ENCODE peak calls at places on chromosomes 1 and 21, in ten cellular contexts. B, Z, F, H, K, P, J, R, E and S are unnamed samples.

GRCh38 chr21:35323947-35324346 is 274.8 kb upstream of the RUNX1 start:
- DNase-seq in Z (peak; percentile 39), B (peak; percentile 68), F (no peak), P (no peak), E (peak; percentile 63), H (no peak), R (no peak), K (no peak), J (no peak), S (no peak)

GRCh38 chr1:217115404-217116380 is 392.5 kb upstream of the ESRRG start:
- DNase-seq in F (no peak), Z (no peak), P (no peak), E (no peak), R (no peak), J (peak; percentile 19), K (no peak), H (no peak), B (no peak), S (no peak)

GRCh38 chr1:210250998-210251679 is 18.5 kb downstream of the SERTAD4 start:
- DNase-seq in K (no peak), Z (peak; percentile 59), F (no peak), H (peak; percentile 15), P (peak; percentile 33), B (peak; percentile 79), E (peak; percentile 60), R (no peak), J (peak; percentile 70), S (peak; percentile 79)

GRCh38 chr1:54273092-54273836 is 73.3 kb downstream of the MRPL37 start:
- DNase-seq in Z (peak; percentile 48), H (no peak), E (peak; percentile 85), F (peak; percentile 98), K (no peak), B (peak; percentile 97), R (peak; percentile 61), J (no peak), P (no peak), S (no peak)

GRCh38 chr1:240136402-240136801 is 44.7 kb downstream of the FMN2 start:
- DNase-seq in F (no peak), E (no peak), P (no peak), J (no peak), K (no peak), B (no peak), H (no peak), R (no peak), Z (no peak), S (no peak)

GRCh38 chr1:109935451-109935900 is 24.8 kb downstream of the CSF1 start:
- DNase-seq in K (no peak), R (no peak), P (no peak), F (no peak), J (no peak), B (no peak), Z (peak; percentile 91), E (no peak), H (no peak), S (peak; percentile 86)

GRCh38 chr1:38919075-38919474 is 22.6 kb downstream of the RHBDL2 start:
- DNase-seq in P (no peak), B (no peak), K (no peak), E (no peak), F (no peak), Z (no peak), H (no peak), R (no peak), J (no peak), S (peak; percentile 34)

GRCh38 chr1:150748859-150749719 is 16.5 kb downstream of the CTSS start:
- DNase-seq in R (no peak), K (no peak), H (no peak), B (no peak), Z (peak; percentile 27), P (no peak), J (peak; percentile 5), E (no peak), F (no peak), S (no peak)

GRCh38 chr1:91557039-91557690 is 56.5 kb downstream of the CDC7 start:
- DNase-seq in E (no peak), B (no peak), K (no peak), R (no peak), J (no peak), H (no peak), F (no peak), P (no peak), Z (no peak), S (no peak)

GRCh38 chr1:3675436-3675835 is 23.1 kb downstream of the TP73 start:
- DNase-seq in Z (no peak), B (no peak), F (no peak), E (no peak), K (peak; percentile 81), J (no peak), P (no peak), H (no peak), R (no peak), S (no peak)

GRCh38 chr1:3674100-3675094 is 22.1 kb downstream of the TP73 start:
- DNase-seq in H (no peak), B (no peak), R (no peak), K (peak; percentile 76), F (no peak), Z (no peak), E (no peak), P (no peak), J (no peak), S (peak; percentile 32)

GRCh38 chr1:3672231-3672970 is 20.1 kb downstream of the TP73 start:
- DNase-seq in B (no peak), H (no peak), E (no peak), P (no peak), K (peak; percentile 74), Z (no peak), R (no peak), F (no peak), J (no peak), S (no peak)

GRCh38 chr1:3672971-3673361 is 20.6 kb downstream of the TP73 start:
- DNase-seq in H (no peak), B (no peak), J (no peak), E (no peak), K (no peak), R (no peak), P (no peak), Z (no peak), F (no peak), S (no peak)

DNA sequence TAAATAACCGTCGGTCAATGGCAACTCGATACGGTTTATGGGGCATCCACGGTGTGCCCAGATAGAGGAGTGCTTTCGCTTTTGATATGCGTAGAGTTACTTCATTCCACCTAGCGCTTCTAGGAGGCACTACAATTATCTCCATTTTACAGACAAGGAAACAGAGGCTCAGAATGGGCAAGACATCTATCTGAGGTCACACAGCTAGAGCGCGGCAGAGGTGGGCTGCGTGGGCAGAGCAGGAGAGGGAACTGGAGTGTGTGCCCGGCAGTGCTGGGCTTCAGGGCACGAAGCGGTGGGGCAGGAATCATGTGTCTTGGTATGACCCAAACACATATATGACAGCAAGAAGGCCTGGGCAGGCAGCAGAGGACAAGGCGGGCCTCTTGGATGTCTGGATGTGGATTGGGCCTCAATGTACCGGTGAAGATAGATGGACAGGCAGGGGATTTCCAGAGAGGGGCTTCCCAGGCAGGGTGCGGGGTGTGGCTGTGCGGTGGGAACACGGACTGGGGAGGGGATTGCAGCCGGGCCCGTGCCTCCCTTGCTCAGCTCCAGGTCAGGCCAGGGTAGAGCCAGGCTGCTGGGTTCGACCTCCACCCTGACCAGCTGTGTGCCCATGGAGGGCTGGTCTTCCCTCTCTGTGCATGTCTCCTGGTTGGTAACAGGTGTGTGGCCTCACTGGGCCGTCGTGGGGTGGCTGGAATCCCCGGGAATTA is 21.2 kb downstream of the TP73 start:
- DNase-seq in H (no peak), F (no peak), B (no peak), P (no peak), R (no peak), K (peak; percentile 76), Z (no peak), J (no peak), E (no peak), S (no peak)
- TF ChIP-seq CTCF in H (no peak), F (no peak), B (no peak), P (no peak), R (no peak), K (no peak), Z (no peak), J (no peak), E (no peak), S (no peak)

DNA sequence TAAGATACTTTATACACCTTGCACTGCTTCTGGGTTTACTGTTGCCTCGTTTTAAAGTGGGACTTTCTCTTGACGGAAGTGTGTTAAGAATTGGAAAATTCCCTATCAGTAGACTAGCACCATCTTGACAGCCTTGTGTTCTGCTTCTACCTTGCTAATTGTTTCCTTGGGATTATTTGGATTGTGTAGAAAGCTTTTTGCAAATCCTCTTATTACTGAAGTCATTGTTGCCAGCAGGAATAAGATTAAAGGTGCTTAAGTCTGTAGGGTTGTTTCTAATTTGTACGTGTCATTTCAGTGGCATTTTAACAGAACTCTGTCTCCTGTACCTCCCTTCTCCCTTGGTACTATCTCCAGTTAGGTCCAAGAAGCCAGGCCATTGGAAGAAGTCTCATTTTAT is 107.6 kb downstream of the POU2F1 start:
- DNase-seq in K (no peak), E (no peak), R (no peak), H (no peak), P (no peak), J (no peak), B (no peak), F (no peak), Z (no peak), S (no peak)
- H3K4me1 ChIP-seq in K (peaks cover 5% of the 10 kb centered on the region), E (no peaks in the 10 kb centered on the region), R (peaks cover 24% of the 10 kb centered on the region), H (no peaks in the 10 kb centered on the region), P (peaks cover 35% of the 10 kb centered on the region), J (no peaks in the 10 kb centered on the region), B (no peaks in the 10 kb centered on the region), F (peaks cover 3% of the 10 kb centered on the region), Z (no peaks in the 10 kb centered on the region), S (no peaks in the 10 kb centered on the region)

GRCh38 chr21:45260191-45260795 is 27.4 kb downstream of the POFUT2 start:
- DNase-seq in R (no peak), K (no peak), F (no peak), J (no peak), Z (no peak), H (no peak), E (no peak), B (no peak), P (no peak), S (no peak)

GRCh38 chr21:45263534-45263933 is 24.2 kb downstream of the POFUT2 start:
- DNase-seq in P (no peak), E (no peak), B (peak; percentile 32), J (no peak), K (peak; percentile 14), R (no peak), F (no peak), Z (peak; percentile 12), H (no peak), S (no peak)

GRCh38 chr21:45262616-45263015 is 25.1 kb downstream of the POFUT2 start:
- DNase-seq in J (no peak), B (peak; percentile 33), F (no peak), E (no peak), P (no peak), H (no peak), K (peak; percentile 70), Z (peak; percentile 35), R (no peak), S (no peak)

GRCh38 chr21:45261093-45261492 is 26.6 kb downstream of the POFUT2 start:
- DNase-seq in F (no peak), K (peak; percentile 68), B (no peak), H (no peak), J (no peak), P (no peak), Z (peak; percentile 10), R (no peak), E (no peak), S (no peak)

GRCh38 chr21:45262041-45262581 is 25.6 kb downstream of the POFUT2 start:
- DNase-seq in B (no peak), F (no peak), P (no peak), J (no peak), R (no peak), Z (no peak), E (no peak), H (no peak), K (peak; percentile 21), S (no peak)
- H3K4me3 ChIP-seq in B (no peak overlapping the region), F (no peak overlapping the region), P (no peak overlapping the region), J (no peak overlapping the region), R (no peak overlapping the region), Z (no peak overlapping the region), E (no peak overlapping the region), H (no peak overlapping the region), K (no peak overlapping the region), S (no peak overlapping the region)

GRCh38 chr1:227397356-227397978 is 79.2 kb upstream of the CDC42BPA start:
- DNase-seq in E (no peak), F (no peak), P (no peak), H (no peak), K (no peak), B (no peak), J (no peak), Z (no peak), R (no peak), S (peak; percentile 4)
- TF ChIP-seq CTCF in E (no peak), F (no peak), P (no peak), H (no peak), K (no peak), B (no peak), J (no peak), Z (no peak), R (no peak), S (no peak)